ENCODE peak calls at places on chromosome 11, in four cellular contexts. One of them, this sample, is unnamed.

GRCh38 chr11:19978668-19979518 is 181.4 kb downstream of the DBX1 start:
- DNase-seq in RWPE2: no peak
- DNase-seq in ovary: peak; percentile 33
- DNase-seq in fibroblast of lung: peak; percentile 95
- DNase-seq in this sample: peak; percentile 96

GRCh38 chr11:120316880-120317688 is 8.0 kb upstream of the TLCD5 start:
- DNase-seq in RWPE2: peak; percentile 79
- DNase-seq in ovary: peak; percentile 84
- DNase-seq in fibroblast of lung: peak; percentile 48
- DNase-seq in this sample: peak; percentile 63

GRCh38 chr11:10699072-10699471 is 5.5 kb upstream of the IRAG1 start:
- DNase-seq in RWPE2: no peak
- DNase-seq in ovary: no peak
- DNase-seq in fibroblast of lung: peak; percentile 26
- DNase-seq in this sample: no peak

GRCh38 chr11:64078294-64078693 is 42.6 kb downstream of the FLRT1 start:
- DNase-seq in RWPE2: no peak
- DNase-seq in ovary: no peak
- DNase-seq in fibroblast of lung: no peak
- DNase-seq in this sample: no peak

GRCh38 chr11:62071408-62071807 is 52.4 kb upstream of the INCENP start:
- DNase-seq in RWPE2: no peak
- DNase-seq in ovary: no peak
- DNase-seq in fibroblast of lung: no peak
- DNase-seq in this sample: peak; percentile 49

GRCh38 chr11:87306260-87306861 is 268.6 kb downstream of the TMEM135 start:
- DNase-seq in RWPE2: no peak
- DNase-seq in ovary: no peak
- DNase-seq in fibroblast of lung: no peak
- DNase-seq in this sample: no peak

GRCh38 chr11:62574363-62575057 is 819 bp upstream of the EEF1G start:
- DNase-seq in RWPE2: no peak
- DNase-seq in ovary: peak; percentile 51
- DNase-seq in fibroblast of lung: no peak
- DNase-seq in this sample: no peak

GRCh38 chr11:19919050-19919561 is 206.5 kb downstream of the NAV2 start:
- DNase-seq in RWPE2: peak; percentile 73
- DNase-seq in ovary: no peak
- DNase-seq in fibroblast of lung: peak; percentile 96
- DNase-seq in this sample: peak; percentile 81

GRCh38 chr11:121870202-121871045 is 245.6 kb downstream of the BLID start:
- DNase-seq in RWPE2: no peak
- DNase-seq in ovary: peak; percentile 26
- DNase-seq in fibroblast of lung: peak; percentile 28
- DNase-seq in this sample: no peak

GRCh38 chr11:10892250-10892649 is 34.4 kb upstream of the ZBED5 start:
- DNase-seq in RWPE2: no peak
- DNase-seq in ovary: no peak
- DNase-seq in fibroblast of lung: no peak
- DNase-seq in this sample: no peak

GRCh38 chr11:8247312-8247711 is 16.4 kb downstream of the LMO1 start:
- DNase-seq in RWPE2: no peak
- DNase-seq in ovary: no peak
- DNase-seq in fibroblast of lung: no peak
- DNase-seq in this sample: no peak

GRCh38 chr11:125457814-125458343 is 38.2 kb downstream of the FEZ1 start:
- DNase-seq in RWPE2: no peak
- DNase-seq in ovary: no peak
- DNase-seq in fibroblast of lung: peak; percentile 76
- DNase-seq in this sample: no peak
- H3K27ac ChIP-seq in RWPE2: no peak overlapping the region
- H3K27ac ChIP-seq in ovary: no peak overlapping the region
- H3K27ac ChIP-seq in fibroblast of lung: peak overlapping the region; percentile 6
- H3K27ac ChIP-seq in this sample: no peak overlapping the region

GRCh38 chr11:96265236-96265737 is 77.7 kb downstream of the MAML2 start:
- DNase-seq in RWPE2: no peak
- DNase-seq in ovary: no peak
- DNase-seq in fibroblast of lung: no peak
- DNase-seq in this sample: no peak
- H3K27ac ChIP-seq in RWPE2: peak overlapping the region; percentile 68
- H3K27ac ChIP-seq in ovary: no peak overlapping the region
- H3K27ac ChIP-seq in fibroblast of lung: peak overlapping the region; percentile 33
- H3K27ac ChIP-seq in this sample: no peak overlapping the region

GRCh38 chr11:107453594-107454286 is 3.9 kb downstream of the CWF19L2 start:
- DNase-seq in RWPE2: no peak
- DNase-seq in ovary: no peak
- DNase-seq in fibroblast of lung: no peak
- DNase-seq in this sample: no peak
- H3K27ac ChIP-seq in RWPE2: no peak overlapping the region
- H3K27ac ChIP-seq in ovary: no peak overlapping the region
- H3K27ac ChIP-seq in fibroblast of lung: no peak overlapping the region
- H3K27ac ChIP-seq in this sample: no peak overlapping the region

GRCh38 chr11:46256540-46257001 is 20.9 kb upstream of the CREB3L1 start:
- DNase-seq in RWPE2: no peak
- DNase-seq in ovary: no peak
- DNase-seq in fibroblast of lung: no peak
- DNase-seq in this sample: no peak

GRCh38 chr11:46254135-46254491 is 23.3 kb upstream of the CREB3L1 start:
- DNase-seq in RWPE2: no peak
- DNase-seq in ovary: no peak
- DNase-seq in fibroblast of lung: no peak
- DNase-seq in this sample: no peak

GRCh38 chr11:46252373-46252914 is 25.0 kb upstream of the CREB3L1 start:
- DNase-seq in RWPE2: no peak
- DNase-seq in ovary: no peak
- DNase-seq in fibroblast of lung: peak; percentile 21
- DNase-seq in this sample: no peak

GRCh38 chr11:46251954-46252353 is 25.5 kb upstream of the CREB3L1 start:
- DNase-seq in RWPE2: no peak
- DNase-seq in ovary: no peak
- DNase-seq in fibroblast of lung: no peak
- DNase-seq in this sample: no peak

DNA sequence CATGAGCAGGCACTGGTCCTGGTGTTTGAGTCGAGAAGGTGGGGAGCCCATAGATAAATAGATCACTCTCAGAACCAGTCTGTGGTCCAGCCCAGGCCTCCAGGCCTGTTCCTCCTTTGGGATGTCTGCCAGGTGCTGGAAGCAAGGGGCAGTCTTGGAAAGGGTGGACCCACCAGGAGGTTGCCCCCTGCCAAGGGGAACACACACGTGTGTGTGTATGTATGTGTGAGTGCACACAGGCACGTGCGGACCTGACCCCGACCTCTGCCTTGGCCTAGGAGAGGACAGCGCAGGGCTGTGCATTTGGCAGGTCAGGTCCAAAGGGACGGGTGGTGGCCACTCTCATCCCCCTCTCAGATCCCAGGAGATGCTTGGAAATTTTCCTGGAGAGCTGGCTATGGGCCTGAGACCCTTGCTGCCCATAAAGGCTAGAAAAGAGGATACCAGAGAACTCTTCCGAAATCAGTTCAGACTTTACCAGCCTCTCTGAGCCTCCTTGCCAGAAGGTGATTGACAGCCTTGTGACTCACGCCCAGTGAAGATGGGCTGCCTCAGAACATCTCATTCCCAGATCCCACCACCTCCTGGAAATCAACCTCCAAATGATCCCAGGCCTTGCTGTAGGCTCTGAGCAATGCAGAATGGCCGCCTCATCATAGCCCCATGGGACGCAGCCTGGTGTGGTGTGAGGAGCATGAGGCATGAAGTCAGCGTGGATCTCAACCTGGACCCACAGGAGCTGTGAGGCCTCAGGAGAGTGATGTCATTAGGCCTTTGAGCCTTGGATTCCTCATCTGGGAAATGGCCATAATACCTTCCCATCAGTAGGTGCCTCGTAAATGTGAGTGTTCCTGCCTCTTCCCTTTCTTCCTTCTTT is 24.0 kb upstream of the CREB3L1 start:
- DNase-seq in RWPE2: no peak
- DNase-seq in ovary: no peak
- DNase-seq in fibroblast of lung: no peak
- DNase-seq in this sample: no peak
- H3K27ac ChIP-seq in RWPE2: no peak overlapping the region
- H3K27ac ChIP-seq in ovary: no peak overlapping the region
- H3K27ac ChIP-seq in fibroblast of lung: no peak overlapping the region
- H3K27ac ChIP-seq in this sample: no peak overlapping the region

DNA sequence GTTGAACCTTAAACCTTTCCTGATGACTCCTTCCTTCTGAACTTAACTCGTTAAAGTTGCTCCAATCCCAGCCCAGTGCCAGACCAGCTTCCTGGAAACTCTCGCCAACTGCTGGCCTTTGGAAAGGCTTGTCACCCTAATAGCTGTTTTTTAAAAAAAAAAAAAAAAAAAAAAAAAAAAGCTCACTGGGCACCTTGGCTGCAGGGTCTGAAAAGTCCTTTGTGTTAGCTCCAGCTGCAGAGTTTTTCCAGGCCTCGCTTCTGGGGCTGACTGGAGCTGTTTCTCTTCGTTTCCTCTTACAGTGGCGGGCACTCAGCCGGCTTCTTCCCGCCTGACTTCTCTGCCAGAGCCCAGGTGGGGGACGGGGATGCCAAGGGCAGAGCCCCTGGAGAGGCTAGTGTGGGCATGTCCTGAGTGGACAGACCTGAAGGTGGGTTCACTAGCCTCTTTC is 25.1 kb downstream of the KCNQ1OT1 start:
- DNase-seq in RWPE2: no peak
- DNase-seq in ovary: no peak
- DNase-seq in fibroblast of lung: no peak
- DNase-seq in this sample: no peak
- H3K27ac ChIP-seq in RWPE2: no peak overlapping the region
- H3K27ac ChIP-seq in ovary: no peak overlapping the region
- H3K27ac ChIP-seq in fibroblast of lung: no peak overlapping the region
- H3K27ac ChIP-seq in this sample: no peak overlapping the region

DNA sequence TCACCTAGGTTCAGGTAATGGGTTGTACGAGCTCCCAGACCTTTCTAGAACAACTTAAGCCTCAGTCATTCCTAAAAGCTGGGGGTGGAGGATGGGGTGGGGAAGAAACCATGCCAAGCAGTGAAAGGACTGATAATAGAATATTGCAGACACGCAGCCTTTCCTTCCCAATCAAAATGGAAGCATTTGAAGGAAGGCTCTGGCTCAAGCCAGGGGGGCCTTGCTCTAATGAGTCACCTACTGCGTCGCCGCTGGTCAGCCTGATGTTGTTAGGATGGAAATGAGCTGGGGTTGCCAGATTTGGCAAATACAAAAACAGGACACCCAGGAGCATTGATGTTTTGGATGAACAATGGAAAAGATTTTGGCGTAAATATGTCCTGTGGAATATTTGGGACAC is 6.2 kb downstream of the SYT12 start:
- DNase-seq in RWPE2: no peak
- DNase-seq in ovary: no peak
- DNase-seq in fibroblast of lung: no peak
- DNase-seq in this sample: no peak
- H3K27ac ChIP-seq in RWPE2: no peak overlapping the region
- H3K27ac ChIP-seq in ovary: no peak overlapping the region
- H3K27ac ChIP-seq in fibroblast of lung: no peak overlapping the region
- H3K27ac ChIP-seq in this sample: no peak overlapping the region

DNA sequence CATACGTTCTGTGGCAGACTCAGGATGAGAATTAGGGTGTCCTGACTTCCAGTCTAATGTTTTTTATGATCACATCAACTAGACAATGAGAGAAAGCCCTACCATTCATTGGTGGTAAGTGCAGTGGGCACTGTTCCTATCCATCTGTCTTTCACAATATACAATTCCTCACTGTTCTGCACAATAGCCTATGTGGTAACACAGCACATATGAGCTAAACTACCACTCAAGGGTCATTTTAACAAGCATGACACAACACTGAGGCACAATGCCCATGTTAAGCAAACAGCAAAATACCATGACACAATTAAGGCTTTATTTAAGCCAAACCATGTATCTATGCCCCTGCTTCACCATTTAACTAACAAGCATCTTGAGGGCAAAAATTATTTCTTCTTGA is 52.3 kb downstream of the SIK3 start:
- DNase-seq in RWPE2: no peak
- DNase-seq in ovary: no peak
- DNase-seq in fibroblast of lung: peak; percentile 70
- DNase-seq in this sample: peak; percentile 20
- H3K27ac ChIP-seq in RWPE2: no peak overlapping the region
- H3K27ac ChIP-seq in ovary: no peak overlapping the region
- H3K27ac ChIP-seq in fibroblast of lung: no peak overlapping the region
- H3K27ac ChIP-seq in this sample: no peak overlapping the region

GRCh38 chr11:76107946-76108345 is 98.4 kb downstream of the WNT11 start:
- DNase-seq in RWPE2: no peak
- DNase-seq in ovary: no peak
- DNase-seq in fibroblast of lung: no peak
- DNase-seq in this sample: no peak

GRCh38 chr11:76105637-76106036 is 100.7 kb downstream of the WNT11 start:
- DNase-seq in RWPE2: no peak
- DNase-seq in ovary: no peak
- DNase-seq in fibroblast of lung: no peak
- DNase-seq in this sample: no peak

DNA sequence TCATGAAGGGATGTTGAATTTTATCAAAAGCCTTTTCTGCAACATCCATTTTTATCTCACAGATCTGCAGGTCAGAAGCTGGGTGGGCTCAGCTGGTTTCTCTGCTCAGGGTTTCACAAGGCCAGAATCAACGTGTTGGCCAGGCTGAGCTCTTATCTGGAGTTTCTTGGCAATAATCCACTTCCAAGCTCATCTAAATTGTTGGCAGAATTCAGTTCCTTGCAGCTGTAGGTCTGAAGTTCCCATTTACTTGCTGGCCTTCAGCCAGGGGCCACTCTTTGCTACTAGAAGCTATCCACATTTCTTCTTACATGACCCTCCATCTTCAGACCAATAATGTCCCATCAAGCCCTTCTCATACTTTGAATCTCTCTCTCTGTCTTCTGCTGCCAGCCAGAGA is 103.5 kb downstream of the WNT11 start:
- DNase-seq in RWPE2: no peak
- DNase-seq in ovary: no peak
- DNase-seq in fibroblast of lung: no peak
- DNase-seq in this sample: no peak
- H3K27ac ChIP-seq in RWPE2: no peak overlapping the region
- H3K27ac ChIP-seq in ovary: no peak overlapping the region
- H3K27ac ChIP-seq in fibroblast of lung: no peak overlapping the region
- H3K27ac ChIP-seq in this sample: no peak overlapping the region

GRCh38 chr11:76628408-76628947 is 42.1 kb downstream of the LRRC32 start:
- DNase-seq in RWPE2: no peak
- DNase-seq in ovary: no peak
- DNase-seq in fibroblast of lung: no peak
- DNase-seq in this sample: no peak
- H3K27ac ChIP-seq in RWPE2: no peak overlapping the region
- H3K27ac ChIP-seq in ovary: no peak overlapping the region
- H3K27ac ChIP-seq in fibroblast of lung: no peak overlapping the region
- H3K27ac ChIP-seq in this sample: no peak overlapping the region

GRCh38 chr11:29629281-29629680 is 387.5 kb downstream of the KCNA4 start:
- DNase-seq in RWPE2: no peak
- DNase-seq in ovary: no peak
- DNase-seq in fibroblast of lung: no peak
- DNase-seq in this sample: no peak

GRCh38 chr11:29623144-29623722 is 393.6 kb downstream of the KCNA4 start:
- DNase-seq in RWPE2: no peak
- DNase-seq in ovary: no peak
- DNase-seq in fibroblast of lung: no peak
- DNase-seq in this sample: no peak

GRCh38 chr11:29628584-29628983 is 388.2 kb downstream of the KCNA4 start:
- DNase-seq in RWPE2: no peak
- DNase-seq in ovary: no peak
- DNase-seq in fibroblast of lung: no peak
- DNase-seq in this sample: no peak

GRCh38 chr11:29627541-29627940 is 389.3 kb downstream of the KCNA4 start:
- DNase-seq in RWPE2: no peak
- DNase-seq in ovary: no peak
- DNase-seq in fibroblast of lung: no peak
- DNase-seq in this sample: no peak
- H3K27ac ChIP-seq in RWPE2: no peak overlapping the region
- H3K27ac ChIP-seq in ovary: no peak overlapping the region
- H3K27ac ChIP-seq in fibroblast of lung: no peak overlapping the region
- H3K27ac ChIP-seq in this sample: no peak overlapping the region

This sample was measured in foreskin keratinocyte.